ENCODE peak calls at places on chromosomes 13 and 19, in seven cellular contexts. G is right lobe of liver, C is A549, Z is HepG2, N is IMR-90, X is HCT116, O is gastrocnemius medialis. J is an unnamed sample.
A peak's percentile ranks its signal among the peaks of the same experiment; 100 is the strongest.

GRCh38 chr19:48841047-48841446 is 4.8 kb upstream of the HSD17B14 start:
- ATAC-seq in G (no peak), C (no peak), Z (no peak), N (no peak), X (no peak), O (no peak), J (no peak)

GRCh38 chr13:27933580-27934328 is 14.0 kb downstream of the PDX1 start:
- ATAC-seq in G (no peak), C (no peak), Z (no peak), N (no peak), X (no peak), O (no peak), J (no peak)

GRCh38 chr13:27448308-27448707 is 2.1 kb downstream of the MTIF3 start:
- ATAC-seq in G (no peak), C (no peak), Z (no peak), N (no peak), X (no peak), O (no peak), J (no peak)

GRCh38 chr19:56403764-56404704 is at the start of gene ZNF583:
- ATAC-seq in G (peak; percentile 99), C (peak; percentile 91), Z (peak; percentile 98), N (peak; percentile 97), X (no peak), O (peak; percentile 99), J (peak; percentile 99)

GRCh38 chr13:40456397-40456958 is 210.0 kb downstream of the FOXO1 start:
- ATAC-seq in G (no peak), C (no peak), Z (no peak), N (no peak), X (no peak), O (no peak), J (no peak)

GRCh38 chr19:35098413-35099049 is 17.1 kb upstream of the FXYD3 start:
- ATAC-seq in G (peak; percentile 83), C (peak; percentile 22), Z (no peak), N (no peak), X (no peak), O (no peak), J (no peak)

GRCh38 chr13:82062772-82063171 is 1721.8 kb upstream of the SPRY2 start:
- ATAC-seq in G (no peak), C (no peak), Z (no peak), N (no peak), X (no peak), O (no peak), J (no peak)

GRCh38 chr13:61156753-61157152 is 258.9 kb downstream of the PCDH20 start:
- ATAC-seq in G (no peak), C (no peak), Z (no peak), N (no peak), X (no peak), O (no peak), J (no peak)

GRCh38 chr19:51714848-51715247 is 8.9 kb downstream of the HAS1 start:
- ATAC-seq in G (no peak), C (peak; percentile 4), Z (no peak), N (no peak), X (no peak), O (no peak), J (no peak)

DNA sequence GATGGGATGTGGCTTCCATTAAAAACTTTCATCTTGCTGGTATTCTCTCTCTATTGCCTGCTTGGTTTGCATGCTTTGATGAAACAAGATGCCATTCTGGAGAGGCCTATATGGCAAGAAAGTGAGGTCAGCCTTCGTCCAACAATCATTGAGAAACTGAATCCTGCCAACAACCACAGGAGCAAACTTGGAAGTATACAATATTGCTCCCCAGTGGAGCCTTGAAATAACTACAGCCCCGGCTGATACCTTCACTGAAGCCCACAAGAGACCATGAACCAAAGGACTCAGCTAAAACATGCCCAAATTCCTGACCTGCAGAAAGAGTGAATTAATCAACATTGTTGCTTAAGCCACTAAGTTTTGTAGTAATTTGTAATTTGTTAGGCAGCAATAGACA is 82.5 kb upstream of the FGF14 start:
- ATAC-seq in G (no peak), C (no peak), Z (peak; percentile 71), N (peak; percentile 37), X (no peak), O (no peak), J (no peak)
- TF ChIP-seq CTCF in G (no peak), C (no peak), Z (peak; percentile 15), N (no peak), X (peak; percentile 22), O (no peak), J (peak; percentile 35)

GRCh38 chr19:2237051-2237868 is 636 bp downstream of the SF3A2 start:
- ATAC-seq in G (no peak), C (no peak), Z (no peak), N (peak; percentile 25), X (peak; percentile 34), O (peak; percentile 9), J (peak; percentile 51)

GRCh38 chr19:2237869-2238153 is 1.2 kb downstream of the SF3A2 start:
- ATAC-seq in G (no peak), C (no peak), Z (no peak), N (no peak), X (no peak), O (no peak), J (no peak)

GRCh38 chr19:2240881-2241760 is 4.5 kb downstream of the SF3A2 start:
- ATAC-seq in G (no peak), C (no peak), Z (no peak), N (no peak), X (no peak), O (peak; percentile 4), J (no peak)

GRCh38 chr19:2239771-2240770 is 3.4 kb downstream of the SF3A2 start:
- ATAC-seq in G (no peak), C (no peak), Z (no peak), N (no peak), X (no peak), O (peak; percentile 26), J (no peak)

DNA sequence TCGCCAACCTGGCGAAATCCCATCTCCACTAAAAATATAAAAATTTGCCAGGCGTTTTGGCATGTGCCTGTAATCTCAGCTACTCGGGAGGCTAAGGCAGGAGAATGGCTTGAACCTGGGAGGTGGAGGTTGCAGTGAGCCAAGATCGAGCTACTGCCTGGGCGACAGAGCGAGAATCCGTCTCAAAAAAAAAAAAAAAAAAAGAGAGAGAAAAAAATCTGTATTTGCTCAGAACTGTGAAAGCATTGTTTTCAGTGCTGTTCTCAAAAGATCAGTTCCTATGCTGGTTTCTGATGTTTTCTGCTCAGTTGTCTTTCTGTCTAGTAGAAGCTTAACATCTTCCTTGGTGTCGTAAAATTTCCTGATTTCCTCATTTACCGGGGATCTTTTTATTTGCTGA is 2.5 kb downstream of the SF3A2 start:
- ATAC-seq in G (no peak), C (no peak), Z (no peak), N (no peak), X (no peak), O (no peak), J (no peak)
- H3K4me1 ChIP-seq in G (no peaks in the 10 kb centered on the region), C (peaks cover 53% of the 10 kb centered on the region), Z (peaks cover 85% of the 10 kb centered on the region), N (peaks cover 22% of the 10 kb centered on the region), X (peaks cover 17% of the 10 kb centered on the region), O (peaks cover 55% of the 10 kb centered on the region), J (no peaks in the 10 kb centered on the region)

DNA sequence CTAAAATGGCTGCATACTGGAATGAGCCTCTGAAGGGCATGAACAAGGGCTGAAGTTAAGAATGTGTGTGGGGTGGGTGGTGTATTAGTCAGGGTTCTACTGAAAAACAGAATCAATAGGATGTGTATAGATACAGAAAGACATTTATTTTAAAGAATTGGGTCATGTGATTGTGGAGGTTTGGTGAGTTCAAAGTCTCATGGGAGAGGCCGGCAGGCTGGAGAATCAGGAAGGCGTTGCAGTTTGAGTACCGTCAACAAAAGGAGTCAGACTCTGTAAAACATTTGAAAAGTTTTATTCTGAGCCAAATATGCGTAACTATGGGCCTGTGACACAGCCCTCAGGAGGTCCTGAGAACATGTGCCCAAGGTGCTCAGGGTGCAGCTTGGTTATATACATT is 24.4 kb upstream of the CYSLTR2 start:
- ATAC-seq in G (no peak), C (no peak), Z (peak; percentile 53), N (no peak), X (no peak), O (no peak), J (no peak)
- TF ChIP-seq POLR2A in G (no peak), C (no peak), Z (no peak), N (no peak), X (no peak), O (no peak), J (no peak)

GRCh38 chr19:6832412-6832811 is 55.0 kb upstream of the ADGRE1 start:
- ATAC-seq in G (no peak), C (no peak), Z (no peak), N (no peak), X (no peak), O (no peak), J (no peak)
- TF ChIP-seq CTCF in G (no peak), C (no peak), Z (no peak), N (no peak), X (no peak), O (no peak), J (no peak)

DNA sequence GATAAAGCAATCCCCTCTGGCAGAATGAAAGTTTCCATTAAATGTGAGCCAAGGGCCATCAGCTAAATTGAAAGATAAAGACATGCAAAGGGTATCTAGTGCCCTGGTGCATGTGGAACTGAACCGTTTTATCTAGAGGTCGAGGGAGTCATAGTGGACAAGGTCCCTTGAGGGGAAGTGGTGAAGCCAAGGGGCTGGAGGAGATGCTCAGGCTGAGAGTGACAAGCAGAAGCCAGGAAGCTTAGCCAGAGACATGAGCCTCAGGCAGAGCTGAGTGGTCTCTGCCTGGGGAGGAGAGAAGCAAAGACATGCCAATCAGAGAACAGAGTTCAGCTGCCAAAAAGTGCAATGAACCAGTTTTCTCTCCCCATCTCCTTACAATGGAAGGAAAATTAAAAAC is 68.1 kb upstream of the SLC10A2 start:
- ATAC-seq in G (no peak), C (no peak), Z (no peak), N (no peak), X (no peak), O (no peak), J (no peak)
- H3K4me1 ChIP-seq in G (no peaks in the 10 kb centered on the region), C (no peaks in the 10 kb centered on the region), Z (peaks cover 10% of the 10 kb centered on the region), N (no peaks in the 10 kb centered on the region), X (no peaks in the 10 kb centered on the region), O (no peaks in the 10 kb centered on the region), J (no peaks in the 10 kb centered on the region)

GRCh38 chr19:49986354-49986753 is 25.4 kb upstream of the SIGLEC11 start:
- ATAC-seq in G (no peak), C (no peak), Z (no peak), N (no peak), X (no peak), O (no peak), J (no peak)

GRCh38 chr19:49988433-49988832 is 27.5 kb upstream of the SIGLEC11 start:
- ATAC-seq in G (no peak), C (no peak), Z (no peak), N (peak; percentile 5), X (no peak), O (no peak), J (no peak)

GRCh38 chr19:49988007-49988406 is 27.0 kb upstream of the SIGLEC11 start:
- ATAC-seq in G (no peak), C (no peak), Z (no peak), N (no peak), X (no peak), O (no peak), J (no peak)

GRCh38 chr19:49985926-49986325 is 25.0 kb upstream of the SIGLEC11 start:
- ATAC-seq in G (no peak), C (no peak), Z (no peak), N (no peak), X (no peak), O (no peak), J (no peak)

DNA sequence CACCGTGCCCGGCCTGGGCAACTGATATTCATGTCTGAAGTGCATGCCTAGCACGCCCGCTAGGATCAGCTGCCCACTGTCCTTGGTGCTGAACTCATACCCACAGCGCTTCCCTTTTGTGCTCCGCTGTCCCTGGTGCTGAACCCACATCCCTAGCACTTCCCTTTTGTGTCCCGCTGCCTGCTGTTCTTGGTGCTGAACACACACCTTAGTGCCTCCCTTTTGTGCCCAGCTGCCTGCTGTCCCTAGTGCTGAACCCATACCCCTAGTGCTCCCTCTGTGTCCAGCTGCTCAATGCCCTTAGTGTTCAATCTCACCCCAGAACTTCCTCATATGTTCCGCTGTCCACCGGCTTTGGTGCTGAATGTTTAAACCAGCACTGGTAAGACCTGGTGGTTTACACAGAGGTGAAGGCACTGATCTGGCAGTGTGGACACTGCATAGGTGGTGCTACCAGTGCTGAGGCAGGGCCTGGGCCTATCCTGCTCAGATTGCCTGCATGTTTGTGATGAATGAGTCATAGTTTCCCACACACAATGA is 26.3 kb upstream of the SIGLEC11 start:
- ATAC-seq in G (peak; percentile 69), C (peak; percentile 55), Z (peak; percentile 60), N (peak; percentile 94), X (peak; percentile 75), O (peak; percentile 39), J (peak; percentile 77)
- TF ChIP-seq POLR2A in G (no peak), C (no peak), Z (no peak), N (no peak), X (no peak), O (no peak), J (no peak)